ENCODE peak calls at places on chromosome 14, in eight cellular contexts. R is right lobe of liver; U is HFF-Myc; L is CD8-positive, alpha-beta T cell; T is choroid plexus epithelial cell; A is lung; F is astrocyte of the spinal cord; I is upper lobe of left lung. V is an unnamed sample.

GRCh38 chr14:95314609-95315008 is 5.1 kb downstream of the CLMN start:
- DNase-seq in R (peak), U (no peak), L (no peak), T (no peak), A (no peak), F (peak), I (peak), V (peak)

GRCh38 chr14:74018029-74018703 is 922 bp downstream of the ENTPD5 start:
- DNase-seq in R (no peak), U (no peak), L (no peak), T (peak), A (no peak), F (peak), I (no peak), V (peak)

GRCh38 chr14:75422169-75422568 is 5.7 kb upstream of the JDP2 start:
- DNase-seq in R (no peak), U (no peak), L (no peak), T (peak), A (no peak), F (peak), I (no peak), V (peak)

GRCh38 chr14:24282736-24283135 is 11.3 kb upstream of the RABGGTA start:
- DNase-seq in R (no peak), U (no peak), L (no peak), T (no peak), A (no peak), F (no peak), I (no peak), V (no peak)

GRCh38 chr14:103808403-103809001 is 38.9 kb downstream of the PPP1R13B start:
- DNase-seq in R (peak), U (peak), L (peak), T (peak), A (peak), F (peak), I (peak), V (peak)

GRCh38 chr14:64614992-64615391 is 65.2 kb downstream of the PPP1R36 start:
- DNase-seq in R (no peak), U (no peak), L (no peak), T (no peak), A (no peak), F (no peak), I (no peak), V (no peak)

GRCh38 chr14:62373889-62374394 is 611.7 kb downstream of the SNAPC1 start:
- DNase-seq in R (no peak), U (no peak), L (no peak), T (no peak), A (no peak), F (no peak), I (no peak), V (no peak)

GRCh38 chr14:20177433-20177974 is 13.2 kb upstream of the OR11G2 start:
- DNase-seq in R (no peak), U (no peak), L (no peak), T (no peak), A (no peak), F (no peak), I (no peak), V (no peak)

GRCh38 chr14:69360438-69361108 is 37.5 kb downstream of the ERH start:
- DNase-seq in R (no peak), U (no peak), L (no peak), T (no peak), A (no peak), F (no peak), I (no peak), V (no peak)

GRCh38 chr14:104383931-104384775 is 195.4 kb upstream of the C14orf180 start:
- DNase-seq in R (no peak), U (no peak), L (no peak), T (no peak), A (no peak), F (no peak), I (no peak), V (no peak)

GRCh38 chr14:74065746-74066575 is 18.3 kb downstream of the ALDH6A1 start:
- DNase-seq in R (no peak), U (no peak), L (no peak), T (peak), A (no peak), F (no peak), I (no peak), V (peak)

GRCh38 chr14:53044486-53044885 is 93.6 kb upstream of the FERMT2 start:
- DNase-seq in R (no peak), U (no peak), L (no peak), T (peak), A (no peak), F (peak), I (no peak), V (peak)

GRCh38 chr14:58131386-58131785 is 20.6 kb downstream of the ARMH4 start:
- DNase-seq in R (peak), U (no peak), L (no peak), T (peak), A (no peak), F (peak), I (no peak), V (peak)

GRCh38 chr14:94521375-94522114 is 12.3 kb upstream of the SERPINA12 start:
- DNase-seq in R (no peak), U (no peak), L (no peak), T (no peak), A (no peak), F (no peak), I (no peak), V (no peak)

GRCh38 chr14:23300687-23301223 is 1.9 kb downstream of the PPP1R3E start:
- DNase-seq in R (peak), U (no peak), L (no peak), T (no peak), A (no peak), F (peak), I (peak), V (no peak)

GRCh38 chr14:38098074-38098846 is 109.4 kb upstream of the SSTR1 start:
- DNase-seq in R (no peak), U (no peak), L (no peak), T (peak), A (no peak), F (peak), I (no peak), V (peak)

GRCh38 chr14:69547701-69548348 is 26.8 kb downstream of the CCDC177 start:
- DNase-seq in R (no peak), U (no peak), L (no peak), T (peak), A (no peak), F (peak), I (no peak), V (no peak)

GRCh38 chr14:101965145-101965531 is 765 bp downstream of the DYNC1H1 start:
- DNase-seq in R (peak), U (no peak), L (peak), T (peak), A (peak), F (peak), I (peak), V (peak)

GRCh38 chr14:37985826-37986470 is 221.8 kb upstream of the SSTR1 start:
- DNase-seq in R (peak), U (peak), L (peak), T (peak), A (no peak), F (peak), I (peak), V (peak)

GRCh38 chr14:94110552-94111181 is at the start of gene IFI27:
- DNase-seq in R (no peak), U (no peak), L (no peak), T (peak), A (peak), F (peak), I (peak), V (peak)

GRCh38 chr14:43803076-43803689 is 703.9 kb downstream of the FSCB start:
- DNase-seq in R (no peak), U (no peak), L (no peak), T (no peak), A (no peak), F (no peak), I (no peak), V (no peak)

GRCh38 chr14:57390037-57390805 is at the start of gene NAA30:
- DNase-seq in R (peak), U (peak), L (peak), T (peak), A (peak), F (peak), I (peak), V (peak)

GRCh38 chr14:104066719-104067118 is 18.8 kb upstream of the ASPG start:
- DNase-seq in R (no peak), U (no peak), L (no peak), T (no peak), A (no peak), F (no peak), I (no peak), V (no peak)

GRCh38 chr14:61476737-61477410 is 155.5 kb downstream of the PRKCH start:
- DNase-seq in R (no peak), U (peak), L (peak), T (peak), A (peak), F (peak), I (peak), V (peak)

GRCh38 chr14:24171422-24172260 is at the start of gene REC8:
- DNase-seq in R (peak), U (no peak), L (peak), T (peak), A (peak), F (peak), I (peak), V (no peak)

GRCh38 chr14:75443203-75443969 is 15.6 kb downstream of the JDP2 start:
- DNase-seq in R (no peak), U (no peak), L (no peak), T (no peak), A (no peak), F (no peak), I (no peak), V (peak)

GRCh38 chr14:66009104-66009503 is 477.1 kb upstream of the CCDC196 start:
- DNase-seq in R (no peak), U (peak), L (no peak), T (peak), A (no peak), F (peak), I (no peak), V (peak)

GRCh38 chr14:61516957-61517356 is 178.4 kb upstream of the HIF1A start:
- DNase-seq in R (no peak), U (no peak), L (no peak), T (no peak), A (no peak), F (no peak), I (no peak), V (peak)

GRCh38 chr14:88840926-88841325 is 16.5 kb downstream of the TTC8 start:
- DNase-seq in R (no peak), U (no peak), L (no peak), T (no peak), A (no peak), F (no peak), I (no peak), V (no peak)

GRCh38 chr14:81169711-81170103 is 51.1 kb downstream of the GTF2A1 start:
- DNase-seq in R (peak), U (no peak), L (no peak), T (peak), A (peak), F (no peak), I (peak), V (peak)

GRCh38 chr14:73591690-73592448 is at the start of gene ACOT4:
- DNase-seq in R (peak), U (no peak), L (peak), T (peak), A (peak), F (peak), I (peak), V (peak)

GRCh38 chr14:34933301-34933700 is 49.5 kb upstream of the SRP54 start:
- DNase-seq in R (no peak), U (peak), L (no peak), T (no peak), A (no peak), F (no peak), I (no peak), V (no peak)

GRCh38 chr14:68757618-68758081 is 35.2 kb downstream of the ZFP36L1 start:
- DNase-seq in R (peak), U (no peak), L (no peak), T (peak), A (no peak), F (peak), I (peak), V (no peak)

GRCh38 chr14:94128216-94128839 is 1.1 kb downstream of the IFI27L2 start:
- DNase-seq in R (no peak), U (no peak), L (no peak), T (no peak), A (no peak), F (no peak), I (no peak), V (no peak)

GRCh38 chr14:102086346-102086971 is 385 bp downstream of the HSP90AA1 start:
- DNase-seq in R (peak), U (no peak), L (peak), T (peak), A (no peak), F (peak), I (peak), V (peak)

GRCh38 chr14:100031506-100032281 is 33.5 kb upstream of the EVL start:
- DNase-seq in R (no peak), U (peak), L (no peak), T (peak), A (peak), F (peak), I (peak), V (peak)

GRCh38 chr14:91116913-91117588 is 3.2 kb downstream of the DGLUCY start:
- DNase-seq in R (no peak), U (no peak), L (no peak), T (no peak), A (no peak), F (no peak), I (no peak), V (peak)

GRCh38 chr14:91118511-91119068 is 4.7 kb downstream of the DGLUCY start:
- DNase-seq in R (no peak), U (no peak), L (no peak), T (no peak), A (no peak), F (no peak), I (no peak), V (no peak)

GRCh38 chr14:91117960-91118359 is 4.1 kb downstream of the DGLUCY start:
- DNase-seq in R (no peak), U (no peak), L (no peak), T (no peak), A (no peak), F (no peak), I (no peak), V (no peak)

GRCh38 chr14:91123201-91123600 is 9.3 kb downstream of the DGLUCY start:
- DNase-seq in R (no peak), U (no peak), L (no peak), T (no peak), A (no peak), F (no peak), I (no peak), V (no peak)

DNA sequence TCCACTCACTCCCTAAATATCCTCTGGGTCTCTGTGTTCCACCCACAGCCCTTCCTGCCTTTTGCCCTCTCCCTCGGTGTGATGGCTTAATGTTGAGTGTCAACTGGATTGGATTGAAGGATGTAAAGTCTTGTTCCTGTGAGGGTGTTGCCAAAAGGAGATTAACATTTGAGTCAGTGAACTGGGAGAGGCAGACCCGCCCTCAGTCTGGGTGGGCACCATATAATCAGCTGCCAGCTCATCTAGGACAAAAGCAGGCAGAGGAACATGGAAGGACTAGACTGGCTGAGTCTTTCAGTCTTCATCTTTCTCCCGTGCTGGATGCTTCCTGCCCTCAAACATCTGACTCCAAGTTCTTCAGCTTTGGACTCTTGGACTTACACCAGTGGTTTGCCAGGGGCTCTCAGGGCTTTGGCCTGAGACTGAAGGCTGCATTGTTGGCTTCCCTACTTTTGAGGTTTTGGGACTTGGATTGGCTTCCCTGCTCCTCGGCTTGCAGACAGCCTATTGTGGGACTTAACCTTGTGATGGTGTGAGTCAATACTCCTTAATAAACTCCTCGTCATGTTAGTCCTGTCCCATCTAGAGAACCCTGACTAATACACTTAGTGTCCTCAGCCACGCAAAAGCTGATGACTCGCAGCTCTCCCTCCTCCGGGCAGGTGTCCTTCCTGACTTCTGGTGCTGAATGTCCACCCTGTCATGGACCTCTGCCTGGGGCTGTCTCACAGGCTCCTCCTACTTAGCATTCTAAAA is 5.9 kb downstream of the DGLUCY start:
- DNase-seq in R (no peak), U (no peak), L (no peak), T (no peak), A (no peak), F (peak), I (no peak), V (peak)
- H3K4me3 ChIP-seq in R (no peak), U (no peak), L (no peak), T (no peak), A (no peak), F (no peak), I (no peak), V (no peak)

GRCh38 chr14:46920542-46920941 is 269.0 kb upstream of the RPL10L start:
- DNase-seq in R (no peak), U (no peak), L (no peak), T (no peak), A (no peak), F (no peak), I (no peak), V (no peak)
- TF ChIP-seq CTCF in R (peak), U (no peak), L (no peak), T (no peak), A (no peak), F (no peak), I (no peak), V (no peak)

GRCh38 chr14:77023001-77023996 is 5.2 kb downstream of the IRF2BPL start:
- DNase-seq in R (peak), U (no peak), L (no peak), T (peak), A (no peak), F (peak), I (peak), V (peak)
- H3K4me3 ChIP-seq in R (no peak), U (peak), L (no peak), T (peak), A (no peak), F (peak), I (no peak), V (peak)

DNA sequence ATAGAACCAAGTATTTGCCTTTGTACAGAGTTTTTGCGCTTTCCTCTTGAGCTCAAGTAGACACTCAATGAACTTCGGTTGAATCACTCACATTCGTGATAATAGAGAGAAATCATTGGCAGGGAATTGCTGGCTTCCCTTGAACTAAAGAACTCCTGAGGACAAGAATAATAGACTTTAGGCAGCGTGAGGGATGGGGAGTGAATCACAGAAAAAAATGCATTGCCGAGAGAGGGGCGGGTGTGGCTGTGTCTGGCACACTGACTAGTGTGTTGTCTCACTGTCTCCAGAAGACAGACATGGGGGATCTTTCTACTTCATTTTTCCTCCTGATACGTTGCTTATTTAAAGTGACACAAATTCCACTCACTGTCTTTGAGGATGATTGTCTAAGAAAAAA is 805.2 kb downstream of the BCL11B start:
- DNase-seq in R (no peak), U (no peak), L (no peak), T (no peak), A (no peak), F (peak), I (no peak), V (peak)
- TF ChIP-seq CTCF in R (no peak), U (no peak), L (no peak), T (no peak), A (no peak), F (no peak), I (no peak), V (no peak)

GRCh38 chr14:91409991-91410401 is 7.6 kb downstream of the CCDC88C start:
- DNase-seq in R (no peak), U (no peak), L (peak), T (no peak), A (no peak), F (no peak), I (no peak), V (no peak)

GRCh38 chr14:91410781-91411536 is 6.7 kb downstream of the CCDC88C start:
- DNase-seq in R (no peak), U (no peak), L (no peak), T (no peak), A (no peak), F (no peak), I (no peak), V (no peak)

GRCh38 chr14:91414475-91415342 is 2.9 kb downstream of the CCDC88C start:
- DNase-seq in R (no peak), U (no peak), L (no peak), T (no peak), A (no peak), F (no peak), I (no peak), V (no peak)

GRCh38 chr14:91413547-91414474 is 3.8 kb downstream of the CCDC88C start:
- DNase-seq in R (no peak), U (no peak), L (peak), T (no peak), A (peak), F (no peak), I (peak), V (no peak)

GRCh38 chr14:91412939-91413338 is 4.7 kb downstream of the CCDC88C start:
- DNase-seq in R (no peak), U (no peak), L (no peak), T (no peak), A (no peak), F (no peak), I (no peak), V (no peak)
- H3K4me3 ChIP-seq in R (no peak), U (no peak), L (peak), T (no peak), A (no peak), F (no peak), I (no peak), V (no peak)

V was measured in fibroblast of the aortic adventitia.